ENCODE peak calls at places on chromosomes 16 and 17, in six cellular contexts. D is GM12878, F is H1, N is HepG2, H is GM12892, P is K562. M is an unnamed sample.
A peak's percentile ranks its signal among the peaks of the same experiment; 100 is the strongest.

GRCh38 chr17:64635647-64636305 is 26.3 kb downstream of the SMURF2 start:
- DNase-seq in F (no peak), H (no peak), N (no peak), D (peak; percentile 62), P (no peak), M (no peak)

GRCh38 chr16:72371307-72372081 is 199.5 kb upstream of the PMFBP1 start:
- DNase-seq in F (peak; percentile 57), D (no peak), P (peak; percentile 2), H (no peak), N (no peak), M (no peak)

GRCh38 chr16:7303014-7303676 is 29.5 kb upstream of the RBFOX1 start:
- DNase-seq in F (no peak), H (no peak), D (no peak), N (no peak), P (no peak), M (no peak)

GRCh38 chr16:48168089-48168488 is 12.3 kb upstream of the ABCC12 start:
- DNase-seq in H (no peak), N (no peak), F (no peak), D (no peak), P (no peak), M (no peak)

GRCh38 chr16:2270070-2270462 is 2.1 kb upstream of the RNPS1 start:
- DNase-seq in D (no peak), H (no peak), P (no peak), N (no peak), F (no peak), M (no peak)

GRCh38 chr16:5581963-5582362 is 484.4 kb upstream of the EEF2KMT start:
- DNase-seq in D (no peak), P (no peak), H (no peak), N (no peak), F (no peak), M (no peak)

GRCh38 chr17:52147872-52148271 is 10.6 kb downstream of the CA10 start:
- DNase-seq in N (no peak), P (no peak), H (no peak), F (no peak), D (no peak), M (no peak)

GRCh38 chr17:58321571-58322525 is 6.7 kb downstream of the TSPOAP1 start:
- DNase-seq in P (no peak), F (no peak), N (no peak), H (peak; percentile 1), D (no peak), M (no peak)

GRCh38 chr17:75558666-75559530 is 28.7 kb upstream of the MYO15B start:
- DNase-seq in F (no peak), D (no peak), H (no peak), N (no peak), P (peak; percentile 43), M (no peak)

GRCh38 chr16:47035436-47035835 is 62.0 kb upstream of the DNAJA2 start:
- DNase-seq in P (no peak), F (no peak), D (no peak), H (no peak), N (no peak), M (no peak)

GRCh38 chr16:28905800-28906372 is 19.2 kb downstream of the RABEP2 start:
- DNase-seq in P (no peak), N (no peak), D (no peak), H (no peak), F (no peak), M (no peak)

GRCh38 chr17:16814439-16814838 is 124.4 kb downstream of the CCDC144A start:
- DNase-seq in N (no peak), D (no peak), H (no peak), F (no peak), P (no peak), M (no peak)

GRCh38 chr16:31215287-31216115 is 1.4 kb downstream of the PYDC1 start:
- DNase-seq in N (peak; percentile 39), P (peak; percentile 88), H (no peak), D (no peak), F (peak; percentile 73), M (no peak)

GRCh38 chr16:67486805-67487204 is 3.5 kb upstream of the AGRP start:
- DNase-seq in F (no peak), P (no peak), N (no peak), H (no peak), D (no peak), M (no peak)

GRCh38 chr16:70430667-70431536 is 8.0 kb downstream of the ST3GAL2 start:
- DNase-seq in F (no peak), H (no peak), N (peak; percentile 48), D (peak; percentile 99), P (peak; percentile 84), M (no peak)

GRCh38 chr16:87897563-87898505 is 28.5 kb upstream of the SLC7A5 start:
- DNase-seq in P (no peak), D (no peak), F (no peak), N (no peak), H (no peak), M (no peak)

GRCh38 chr17:2050246-2050866 is 4.5 kb upstream of the HIC1 start:
- DNase-seq in F (no peak), D (no peak), N (no peak), H (no peak), P (peak; percentile 85), M (no peak)

DNA sequence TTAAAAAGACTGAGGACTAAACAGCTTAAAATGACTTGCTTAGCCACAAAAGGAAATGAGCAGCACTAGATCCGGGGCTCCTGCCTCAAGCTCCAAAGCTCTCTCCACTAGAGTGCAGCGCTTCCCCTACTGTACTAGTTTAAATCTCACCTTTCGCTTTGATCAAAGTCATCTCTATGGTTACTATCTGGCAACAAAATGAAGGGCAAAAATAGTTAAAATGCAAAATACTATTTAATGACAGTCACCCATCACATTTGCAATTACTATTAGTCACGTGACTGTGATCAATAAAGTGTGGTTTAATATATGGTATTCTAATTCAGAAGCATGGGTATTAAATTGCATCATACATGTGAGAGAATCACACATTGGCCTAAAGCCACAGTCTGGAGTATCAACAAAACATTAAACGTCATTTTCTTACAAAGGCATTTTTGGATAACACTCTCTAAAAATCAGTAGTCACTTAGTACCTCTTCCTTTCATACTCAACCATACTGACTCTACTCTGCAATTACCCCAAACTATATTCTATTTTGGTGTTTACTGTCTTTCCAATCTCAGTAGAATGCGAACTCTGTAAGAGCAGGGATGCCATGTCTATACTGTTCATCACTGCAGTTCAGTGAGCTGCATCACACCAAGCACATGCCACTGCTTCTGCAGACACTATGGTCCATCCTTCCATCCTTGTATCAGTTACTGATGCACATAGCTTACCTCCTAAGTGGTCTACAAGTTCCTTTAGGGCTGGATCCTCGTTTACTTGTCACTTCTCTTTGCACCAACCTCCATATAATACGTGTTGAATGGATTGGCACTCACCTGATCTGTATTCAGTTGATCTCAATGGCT is 6.2 kb downstream of the PSMD12 start:
- DNase-seq in P (peak; percentile 48), N (no peak), D (no peak), F (no peak), H (no peak), M (peak; percentile 30)
- TF ChIP-seq TAF1 in P (no peak), N (no peak), D (no peak), F (no peak), H (no peak), M (no peak)

DNA sequence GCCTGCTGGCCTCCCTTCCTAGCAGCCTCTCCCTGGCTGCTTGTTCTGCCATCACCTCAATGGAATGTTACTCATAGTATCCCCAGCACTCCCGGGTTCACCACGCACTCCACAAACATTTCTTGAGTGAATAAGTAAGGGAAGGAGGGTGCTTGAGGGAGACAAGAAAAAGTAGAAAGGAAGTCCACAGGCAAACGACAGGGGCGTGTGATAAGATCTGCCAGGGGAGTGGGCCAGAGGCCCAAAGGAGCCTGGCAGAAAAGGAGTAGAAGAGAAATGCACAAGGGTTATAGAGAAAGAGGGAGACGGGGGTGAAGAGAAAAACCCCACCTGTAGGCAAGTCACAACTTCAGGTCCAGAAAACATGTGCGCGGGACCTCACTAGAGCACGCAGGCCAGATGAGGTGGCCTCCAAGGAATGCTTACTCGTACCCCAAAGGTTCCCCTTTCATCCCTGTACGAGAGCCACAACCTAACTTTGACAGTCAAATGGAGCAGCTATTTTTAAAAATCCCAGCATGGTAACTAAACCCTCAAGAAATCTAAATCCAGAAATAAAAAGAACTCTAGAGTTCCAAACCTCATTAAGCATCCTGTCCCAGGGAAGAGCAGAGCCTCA is 6.6 kb downstream of the ZDHHC7 start:
- DNase-seq in D (no peak), P (no peak), H (no peak), F (no peak), N (no peak), M (no peak)
- TF ChIP-seq POLR2AphosphoS5 in D (no peak), P (no peak), H (no peak), F (no peak), N (no peak), M (no peak)

GRCh38 chr16:56997931-56998330 is 8.6 kb downstream of the NLRC5 start:
- DNase-seq in H (no peak), F (no peak), D (no peak), P (no peak), N (no peak), M (no peak)

GRCh38 chr16:56995136-56995805 is 5.9 kb downstream of the NLRC5 start:
- DNase-seq in F (no peak), D (no peak), P (no peak), H (no peak), N (no peak), M (no peak)

GRCh38 chr16:56993204-56993603 is 3.8 kb downstream of the NLRC5 start:
- DNase-seq in F (no peak), H (no peak), D (no peak), P (no peak), N (no peak), M (no peak)

GRCh38 chr16:56997264-56997663 is 7.9 kb downstream of the NLRC5 start:
- DNase-seq in N (no peak), P (no peak), H (no peak), D (no peak), F (no peak), M (no peak)

DNA sequence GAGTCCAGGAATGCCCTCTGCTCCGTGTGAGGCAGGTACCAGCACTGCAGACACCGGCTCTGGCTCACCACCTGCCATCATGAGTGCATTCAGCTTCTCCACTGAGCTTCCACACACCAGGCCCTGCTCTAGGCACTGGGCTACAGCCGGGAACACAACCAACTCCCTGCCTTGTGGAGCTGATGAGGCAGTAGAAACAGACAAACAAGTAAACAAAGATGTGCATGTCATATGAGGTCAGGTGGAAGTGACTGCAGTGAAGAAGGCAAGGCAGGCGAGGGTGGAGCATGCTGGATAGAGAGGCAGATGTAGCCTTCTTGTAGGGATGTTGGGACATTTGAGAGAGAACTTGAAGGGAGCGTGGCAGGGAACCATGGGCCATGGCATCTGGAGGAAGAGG is 5.0 kb downstream of the NLRC5 start:
- DNase-seq in F (no peak), D (no peak), H (no peak), N (no peak), P (no peak), M (no peak)
- TF ChIP-seq POLR2A in F (no peak), D (no peak), H (no peak), N (no peak), P (no peak), M (no peak)

DNA sequence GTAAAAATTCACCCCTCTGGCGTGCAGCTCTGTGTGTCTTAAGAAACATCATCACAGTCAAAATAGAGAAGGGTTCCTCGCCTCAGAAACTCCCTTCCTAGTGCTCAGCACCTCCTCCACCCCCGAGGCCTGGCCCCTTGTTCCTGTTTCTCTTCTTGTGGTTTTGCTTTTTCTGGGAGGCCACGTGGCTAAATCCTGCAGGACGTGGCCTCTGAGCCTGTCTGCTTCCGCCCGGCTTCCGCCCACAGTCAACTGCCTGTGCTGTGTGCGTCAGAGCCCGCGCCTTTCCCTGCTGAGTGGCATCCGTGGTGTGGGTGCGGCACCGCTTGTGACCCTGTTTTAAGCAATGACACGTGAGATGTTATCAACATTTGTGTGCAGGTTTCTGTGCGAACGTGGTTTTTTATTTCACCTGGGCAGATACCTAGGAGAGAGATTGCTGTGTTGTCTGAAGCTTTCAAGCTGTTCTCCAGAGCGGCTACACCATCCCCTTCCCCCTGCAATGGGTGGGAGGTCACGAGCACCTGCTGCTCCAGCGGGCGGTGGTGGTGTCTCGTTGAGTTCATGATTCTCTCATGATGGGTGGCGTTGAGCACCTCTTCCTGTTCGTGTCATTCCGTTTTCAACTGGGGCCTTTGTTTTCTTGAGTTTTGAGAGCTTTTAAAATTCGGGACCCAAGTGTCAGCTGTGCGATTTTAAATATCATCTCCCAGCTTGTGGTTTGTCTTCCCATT is 21.7 kb downstream of the ACSF3 start:
- DNase-seq in P (peak; percentile 65), N (no peak), H (peak; percentile 78), D (peak; percentile 67), F (no peak), M (peak; percentile 88)
- TF ChIP-seq TAF1 in P (no peak), N (no peak), H (no peak), D (no peak), F (no peak), M (no peak)